ENCODE peak calls at places on chromosomes 7 and 10, in eight cellular contexts. T is SJSA1; C is NK-92 treated with Interleukin-12 subunit alpha and Interleukin-12 subunit beta, amount 100 ng/mL, for 24 hours; A is amniotic epithelial cell; L is astrocyte of the spinal cord; V is activated CD4-positive, CD25-positive, alpha-beta regulatory T cell treated with anti-CD3 and anti-CD28 coated beads, Interleukin-2, amount 50 U/mL, for 72 hours; U is ACHN; B is lower leg skin. Q is an unnamed sample.

GRCh38 chr7:65269150-65269856 is 104.4 kb upstream of the ZNF92 start:
- DNase-seq in T (no peak), C (peak), A (peak), L (peak), V (no peak), U (peak), B (no peak), Q (peak)

GRCh38 chr10:5496261-5497250 is 2.8 kb downstream of the CALML5 start:
- DNase-seq in T (no peak), C (no peak), A (no peak), L (no peak), V (no peak), U (no peak), B (no peak), Q (no peak)

GRCh38 chr7:150453186-150453585 is 2.8 kb downstream of the GIMAP8 start:
- DNase-seq in T (no peak), C (no peak), A (no peak), L (no peak), V (no peak), U (no peak), B (peak), Q (no peak)

GRCh38 chr7:136056827-136057226 is 79.7 kb upstream of the MTPN start:
- DNase-seq in T (no peak), C (no peak), A (no peak), L (no peak), V (no peak), U (no peak), B (no peak), Q (no peak)

GRCh38 chr7:139252451-139252850 is 21.4 kb downstream of the UBN2 start:
- DNase-seq in T (no peak), C (no peak), A (no peak), L (no peak), V (no peak), U (no peak), B (no peak), Q (peak)

GRCh38 chr7:16648551-16648950 is 2.6 kb downstream of the BZW2 start:
- DNase-seq in T (no peak), C (no peak), A (no peak), L (no peak), V (no peak), U (no peak), B (no peak), Q (no peak)

GRCh38 chr10:132524443-132525285 is 12.9 kb upstream of the INPP5A start:
- DNase-seq in T (no peak), C (no peak), A (no peak), L (no peak), V (peak), U (no peak), B (no peak), Q (no peak)

GRCh38 chr10:108562105-108562504 is 1361.2 kb downstream of the XPNPEP1 start:
- DNase-seq in T (no peak), C (no peak), A (no peak), L (no peak), V (no peak), U (no peak), B (no peak), Q (no peak)

GRCh38 chr7:75950111-75950681 is 35.2 kb downstream of the POR start:
- DNase-seq in T (no peak), C (peak), A (peak), L (no peak), V (no peak), U (no peak), B (no peak), Q (no peak)

GRCh38 chr10:131673396-131673795 is 227.4 kb upstream of the PPP2R2D start:
- DNase-seq in T (no peak), C (no peak), A (no peak), L (no peak), V (no peak), U (no peak), B (no peak), Q (no peak)

GRCh38 chr7:6422095-6422494 is 25.7 kb downstream of the DAGLB start:
- DNase-seq in T (no peak), C (no peak), A (no peak), L (no peak), V (no peak), U (no peak), B (no peak), Q (no peak)

GRCh38 chr10:59839576-59839975 is 66.8 kb downstream of the CCDC6 start:
- DNase-seq in T (peak), C (no peak), A (peak), L (peak), V (no peak), U (no peak), B (no peak), Q (peak)

GRCh38 chr10:95831076-95831475 is 75.1 kb downstream of the ENTPD1 start:
- DNase-seq in T (no peak), C (no peak), A (no peak), L (no peak), V (no peak), U (no peak), B (no peak), Q (no peak)

Q was measured in iris pigment epithelial cell.